ENCODE peak calls at places on chromosomes 7 and 10, in ten cellular contexts. O, J, N, S, L, U, G, Y, B and F are unnamed samples.

GRCh38 chr7:157718303-157719007 is 381.7 kb downstream of the DNAJB6 start:
- DNase-seq in O (no peak), J (no peak), N (no peak), S (no peak), L (no peak), U (no peak), G (no peak), Y (no peak), B (no peak), F (no peak)

GRCh38 chr10:58240531-58240930 is 27.2 kb downstream of the IPMK start:
- DNase-seq in O (no peak), J (no peak), N (peak), S (no peak), L (no peak), U (no peak), G (no peak), Y (no peak), B (no peak), F (no peak)

GRCh38 chr10:46538723-46539426 is 17.6 kb downstream of the GPRIN2 start:
- DNase-seq in O (no peak), J (no peak), N (no peak), S (no peak), L (no peak), U (no peak), G (no peak), Y (no peak), B (no peak), F (no peak)

GRCh38 chr7:116433246-116433645 is 66.3 kb upstream of the CAV2 start:
- DNase-seq in O (no peak), J (no peak), N (peak), S (no peak), L (no peak), U (no peak), G (no peak), Y (no peak), B (no peak), F (no peak)

GRCh38 chr10:113477451-113477850 is 75.4 kb upstream of the HABP2 start:
- DNase-seq in O (no peak), J (no peak), N (no peak), S (no peak), L (no peak), U (no peak), G (no peak), Y (no peak), B (no peak), F (no peak)

GRCh38 chr7:86953219-86953618 is 106.2 kb downstream of the ELAPOR2 start:
- DNase-seq in O (no peak), J (no peak), N (no peak), S (no peak), L (no peak), U (no peak), G (no peak), Y (no peak), B (no peak), F (no peak)

GRCh38 chr7:77542895-77543294 is 5.8 kb downstream of the PTPN12 start:
- DNase-seq in O (no peak), J (no peak), N (no peak), S (no peak), L (no peak), U (no peak), G (no peak), Y (no peak), B (no peak), F (no peak)

GRCh38 chr10:129756912-129757861 is 206.9 kb downstream of the EBF3 start:
- DNase-seq in O (no peak), J (no peak), N (peak), S (no peak), L (peak), U (no peak), G (no peak), Y (no peak), B (no peak), F (no peak)

GRCh38 chr7:95905165-95905564 is 132.8 kb downstream of the DYNC1I1 start:
- DNase-seq in O (no peak), J (no peak), N (peak), S (no peak), L (no peak), U (no peak), G (no peak), Y (no peak), B (no peak), F (no peak)

GRCh38 chr7:157926521-157927167 is 589.8 kb downstream of the DNAJB6 start:
- DNase-seq in O (no peak), J (no peak), N (no peak), S (no peak), L (no peak), U (no peak), G (no peak), Y (no peak), B (no peak), F (no peak)

GRCh38 chr10:4407783-4408182 is 418.2 kb upstream of the AKR1E2 start:
- DNase-seq in O (no peak), J (no peak), N (no peak), S (no peak), L (peak), U (no peak), G (no peak), Y (no peak), B (no peak), F (no peak)

GRCh38 chr7:131488361-131488760 is 68.1 kb downstream of the PODXL start:
- DNase-seq in O (no peak), J (no peak), N (no peak), S (no peak), L (no peak), U (no peak), G (no peak), Y (no peak), B (no peak), F (no peak)

GRCh38 chr7:72435913-72436480 is 23.9 kb upstream of the CALN1 start:
- DNase-seq in O (no peak), J (no peak), N (no peak), S (no peak), L (no peak), U (no peak), G (no peak), Y (no peak), B (peak), F (no peak)

GRCh38 chr7:101952355-101953247 is 135.2 kb downstream of the CUX1 start:
- DNase-seq in O (no peak), J (no peak), N (peak), S (no peak), L (no peak), U (no peak), G (no peak), Y (no peak), B (no peak), F (no peak)

GRCh38 chr10:52486840-52487611 is 172.9 kb downstream of the DKK1 start:
- DNase-seq in O (no peak), J (no peak), N (peak), S (no peak), L (no peak), U (no peak), G (no peak), Y (no peak), B (no peak), F (no peak)

GRCh38 chr7:111031916-111032315 is 59.0 kb upstream of the LRRN3 start:
- DNase-seq in O (no peak), J (no peak), N (no peak), S (no peak), L (no peak), U (no peak), G (no peak), Y (no peak), B (no peak), F (no peak)

GRCh38 chr10:77496941-77497420 is 140.6 kb downstream of the KCNMA1 start:
- DNase-seq in O (no peak), J (peak), N (peak), S (no peak), L (no peak), U (no peak), G (no peak), Y (no peak), B (no peak), F (no peak)

GRCh38 chr10:124566981-124567835 is 105.6 kb downstream of the LHPP start:
- DNase-seq in O (no peak), J (no peak), N (no peak), S (no peak), L (no peak), U (no peak), G (no peak), Y (no peak), B (no peak), F (no peak)

GRCh38 chr7:107149863-107150262 is 18.9 kb upstream of the HBP1 start:
- DNase-seq in O (no peak), J (no peak), N (no peak), S (no peak), L (no peak), U (no peak), G (no peak), Y (no peak), B (no peak), F (no peak)

GRCh38 chr7:102978280-102978679 is 65.5 kb downstream of the LRRC17 start:
- DNase-seq in O (no peak), J (no peak), N (peak), S (no peak), L (no peak), U (no peak), G (no peak), Y (no peak), B (no peak), F (no peak)

GRCh38 chr7:4525884-4526283 is 156.2 kb upstream of the FOXK1 start:
- DNase-seq in O (no peak), J (no peak), N (no peak), S (no peak), L (no peak), U (no peak), G (no peak), Y (no peak), B (no peak), F (no peak)

GRCh38 chr7:101772508-101773306 is 44.7 kb upstream of the CUX1 start:
- DNase-seq in O (no peak), J (no peak), N (peak), S (no peak), L (no peak), U (no peak), G (no peak), Y (no peak), B (peak), F (no peak)

GRCh38 chr10:1070939-1071338 is 14.8 kb downstream of the WDR37 start:
- DNase-seq in O (no peak), J (no peak), N (no peak), S (no peak), L (no peak), U (no peak), G (no peak), Y (no peak), B (no peak), F (no peak)

GRCh38 chr10:48610585-48611093 is 5.8 kb upstream of the ARHGAP22 start:
- DNase-seq in O (no peak), J (no peak), N (no peak), S (no peak), L (no peak), U (no peak), G (no peak), Y (no peak), B (no peak), F (no peak)

GRCh38 chr7:127650842-127651555 is 995 bp upstream of the SND1 start:
- DNase-seq in O (no peak), J (peak), N (no peak), S (no peak), L (no peak), U (peak), G (no peak), Y (peak), B (peak), F (peak)

GRCh38 chr10:36677170-36677768 is 448.1 kb upstream of the ANKRD30A start:
- DNase-seq in O (no peak), J (no peak), N (no peak), S (no peak), L (no peak), U (no peak), G (no peak), Y (no peak), B (no peak), F (no peak)

GRCh38 chr7:108063520-108063933 is 60.6 kb upstream of the LAMB1 start:
- DNase-seq in O (no peak), J (peak), N (no peak), S (no peak), L (no peak), U (no peak), G (no peak), Y (peak), B (peak), F (no peak)

GRCh38 chr7:108920490-108920889 is 350.8 kb downstream of the DNAJB9 start:
- DNase-seq in O (no peak), J (no peak), N (no peak), S (no peak), L (no peak), U (no peak), G (no peak), Y (no peak), B (no peak), F (no peak)

GRCh38 chr7:2950578-2950977 is 93.1 kb downstream of the CARD11 start:
- DNase-seq in O (no peak), J (no peak), N (no peak), S (no peak), L (peak), U (no peak), G (no peak), Y (no peak), B (no peak), F (no peak)

GRCh38 chr10:15859865-15860691 is at the start of gene MINDY3:
- DNase-seq in O (peak), J (peak), N (peak), S (peak), L (peak), U (peak), G (peak), Y (peak), B (peak), F (peak)

GRCh38 chr7:105284014-105284413 is 104.7 kb downstream of the SRPK2 start:
- DNase-seq in O (no peak), J (no peak), N (no peak), S (no peak), L (no peak), U (no peak), G (no peak), Y (no peak), B (no peak), F (no peak)

GRCh38 chr10:75612904-75613684 is 181.7 kb downstream of the LRMDA start:
- DNase-seq in O (no peak), J (no peak), N (peak), S (no peak), L (peak), U (no peak), G (peak), Y (no peak), B (no peak), F (no peak)

GRCh38 chr7:114622189-114622588 is 207.6 kb downstream of the FOXP2 start:
- DNase-seq in O (no peak), J (peak), N (no peak), S (no peak), L (no peak), U (no peak), G (no peak), Y (no peak), B (peak), F (peak)

GRCh38 chr7:6261699-6262098 is 10.7 kb downstream of the CYTH3 start:
- DNase-seq in O (no peak), J (no peak), N (no peak), S (no peak), L (no peak), U (no peak), G (no peak), Y (no peak), B (no peak), F (no peak)

GRCh38 chr7:73526892-73527821 is 5.1 kb upstream of the BAZ1B start:
- DNase-seq in O (no peak), J (peak), N (no peak), S (no peak), L (no peak), U (no peak), G (no peak), Y (no peak), B (peak), F (no peak)

GRCh38 chr7:158842486-158842885 is 13.2 kb upstream of the ESYT2 start:
- DNase-seq in O (no peak), J (no peak), N (no peak), S (no peak), L (no peak), U (no peak), G (no peak), Y (no peak), B (no peak), F (no peak)

GRCh38 chr7:132270517-132270916 is 305.8 kb downstream of the PLXNA4 start:
- DNase-seq in O (no peak), J (no peak), N (peak), S (no peak), L (no peak), U (no peak), G (no peak), Y (no peak), B (no peak), F (no peak)